ENCODE peak calls at places on chromosomes 4 and X, in five cellular contexts. H is K562, J is HepG2, B is H1, C is GM12878. F is an unnamed sample.

GRCh38 chr4:82525287-82525898 is 36.4 kb downstream of the TMEM150C start:
- DNase-seq in C (no peak), J (no peak), B (no peak), H (no peak), F (no peak)

GRCh38 chr4:139522457-139522856 is 33.6 kb downstream of the SETD7 start:
- DNase-seq in C (no peak), J (peak; percentile 5), B (no peak), H (no peak), F (no peak)

GRCh38 chr4:100548209-100548579 is 30.4 kb upstream of the EMCN start:
- DNase-seq in C (no peak), J (no peak), H (no peak), B (no peak), F (no peak)

GRCh38 chrX:107440187-107440586 is 9.3 kb upstream of the FRMPD3 start:
- DNase-seq in B (no peak), J (no peak), C (no peak), H (no peak), F (no peak)

GRCh38 chr4:58809366-58809765 is 1699.2 kb upstream of the IGFBP7 start:
- DNase-seq in C (no peak), H (no peak), B (no peak), J (no peak), F (no peak)

GRCh38 chr4:16835597-16836247 is 62.7 kb downstream of the LDB2 start:
- DNase-seq in H (no peak), J (peak; percentile 90), B (no peak), C (no peak), F (no peak)

GRCh38 chr4:26753187-26753586 is 107.5 kb upstream of the STIM2 start:
- DNase-seq in C (no peak), B (no peak), H (no peak), J (no peak), F (no peak)

GRCh38 chr4:150619032-150619431 is 37.1 kb downstream of the MAB21L2 start:
- DNase-seq in C (no peak), H (no peak), B (no peak), J (no peak), F (no peak)

GRCh38 chr4:113499166-113499565 is 262.4 kb downstream of the CAMK2D start:
- DNase-seq in J (peak; percentile 20), C (no peak), H (no peak), B (no peak), F (no peak)

GRCh38 chr4:102533916-102534315 is 32.8 kb downstream of the NFKB1 start:
- DNase-seq in B (no peak), H (no peak), J (no peak), C (no peak), F (no peak)

GRCh38 chrX:134547047-134547679 is 87.2 kb downstream of the HPRT1 start:
- DNase-seq in B (no peak), J (no peak), H (no peak), C (no peak), F (no peak)

GRCh38 chrX:65596270-65596669 is 61.7 kb upstream of the LAS1L start:
- DNase-seq in H (peak; percentile 52), B (no peak), C (peak; percentile 43), J (no peak), F (no peak)

GRCh38 chr4:46837639-46838038 is 71.4 kb downstream of the COX7B2 start:
- DNase-seq in H (no peak), C (no peak), B (no peak), J (no peak), F (no peak)

GRCh38 chrX:119870626-119871131 is 854 bp downstream of the RNF113A start:
- DNase-seq in J (peak; percentile 11), B (no peak), H (peak; percentile 52), C (no peak), F (no peak)

GRCh38 chrX:40202456-40202855 is 104.7 kb upstream of the BCOR start:
- DNase-seq in C (peak; percentile 31), B (no peak), H (no peak), J (no peak), F (no peak)

GRCh38 chrX:77922768-77923167 is 12.3 kb downstream of the ATP7A start:
- DNase-seq in C (no peak), J (no peak), B (no peak), H (peak; percentile 41), F (no peak)

GRCh38 chrX:153922932-153923857 is 2.9 kb downstream of the ARHGAP4 start:
- DNase-seq in C (no peak), H (no peak), B (no peak), J (no peak), F (no peak)

GRCh38 chr4:36863601-36864000 is 380.9 kb upstream of the NWD2 start:
- DNase-seq in B (no peak), J (no peak), H (no peak), C (no peak), F (no peak)

GRCh38 chr4:169079942-169080827 is 70.1 kb upstream of the CBR4 start:
- DNase-seq in C (peak; percentile 51), H (peak; percentile 31), J (peak; percentile 88), B (no peak), F (no peak)

GRCh38 chrX:8345473-8345872 is 119.2 kb upstream of the VCX3B start:
- DNase-seq in C (no peak), H (no peak), J (peak; percentile 3), B (no peak), F (no peak)

GRCh38 chrX:20211261-20211786 is 55.4 kb downstream of the RPS6KA3 start:
- DNase-seq in C (no peak), J (peak; percentile 73), H (no peak), B (no peak), F (no peak)

GRCh38 chr4:145703850-145704528 is 24.0 kb downstream of the C4orf51 start:
- DNase-seq in C (no peak), B (peak; percentile 13), J (no peak), H (no peak), F (no peak)

GRCh38 chr4:8614365-8615193 is 22.0 kb downstream of the CPZ start:
- DNase-seq in H (no peak), J (no peak), C (no peak), B (no peak), F (no peak)

GRCh38 chrX:108199691-108200090 is 108.1 kb downstream of the ATG4A start:
- DNase-seq in H (peak; percentile 34), J (peak; percentile 2), B (no peak), C (no peak), F (peak; percentile 27)

GRCh38 chr4:68927165-68927564 is 24.4 kb downstream of the UGT2A3 start:
- DNase-seq in H (no peak), C (no peak), B (no peak), J (no peak), F (no peak)

GRCh38 chr4:156710571-156711195 is 260.9 kb downstream of the PDGFC start:
- DNase-seq in C (no peak), J (peak; percentile 42), B (no peak), H (no peak), F (no peak)
- TF ChIP-seq SRF in C (no peak), J (no peak), B (no peak), H (no peak), F (no peak)

GRCh38 chr4:56995525-56995924 is 16.8 kb downstream of the POLR2B start:
- DNase-seq in H (no peak), B (no peak), C (no peak), J (no peak), F (no peak)
- TF ChIP-seq SRF in H (no peak), B (no peak), C (no peak), J (no peak), F (no peak)

GRCh38 chr4:128306992-128307581 is 19.5 kb upstream of the PGRMC2 start:
- DNase-seq in C (no peak), J (no peak), B (no peak), H (peak; percentile 56), F (no peak)

GRCh38 chr4:128311659-128312392 is 24.2 kb upstream of the PGRMC2 start:
- DNase-seq in J (no peak), C (no peak), B (no peak), H (no peak), F (no peak)

GRCh38 chr4:128309585-128309984 is 22.0 kb upstream of the PGRMC2 start:
- DNase-seq in H (no peak), C (no peak), J (no peak), B (no peak), F (no peak)

GRCh38 chr4:128310266-128310697 is 22.7 kb upstream of the PGRMC2 start:
- DNase-seq in J (peak; percentile 55), H (peak; percentile 59), B (no peak), C (no peak), F (no peak)

GRCh38 chr4:128308986-128309385 is 21.4 kb upstream of the PGRMC2 start:
- DNase-seq in C (no peak), H (no peak), B (no peak), J (no peak), F (no peak)
- TF ChIP-seq SRF in C (no peak), H (no peak), B (no peak), J (no peak), F (no peak)

GRCh38 chr4:61210186-61210939 is 10.2 kb downstream of the ADGRL3 start:
- DNase-seq in C (no peak), J (no peak), B (no peak), H (no peak), F (no peak)

GRCh38 chr4:61220556-61220955 is 20.4 kb downstream of the ADGRL3 start:
- DNase-seq in J (no peak), B (no peak), C (no peak), H (no peak), F (no peak)

GRCh38 chr4:61211781-61212180 is 11.7 kb downstream of the ADGRL3 start:
- DNase-seq in J (no peak), B (no peak), H (no peak), C (no peak), F (no peak)

GRCh38 chr4:61212788-61213187 is 12.7 kb downstream of the ADGRL3 start:
- DNase-seq in C (no peak), B (no peak), H (no peak), J (no peak), F (no peak)

GRCh38 chr4:61214680-61215079 is 14.6 kb downstream of the ADGRL3 start:
- DNase-seq in H (no peak), J (no peak), B (no peak), C (no peak), F (no peak)
- TF ChIP-seq SRF in H (no peak), J (no peak), B (no peak), C (no peak), F (no peak)

GRCh38 chr4:98527528-98527927 is 130.9 kb downstream of the TSPAN5 start:
- DNase-seq in B (no peak), H (no peak), J (no peak), C (no peak), F (no peak)
- TF ChIP-seq SRF in B (no peak), H (no peak), J (no peak), C (no peak), F (no peak)

DNA sequence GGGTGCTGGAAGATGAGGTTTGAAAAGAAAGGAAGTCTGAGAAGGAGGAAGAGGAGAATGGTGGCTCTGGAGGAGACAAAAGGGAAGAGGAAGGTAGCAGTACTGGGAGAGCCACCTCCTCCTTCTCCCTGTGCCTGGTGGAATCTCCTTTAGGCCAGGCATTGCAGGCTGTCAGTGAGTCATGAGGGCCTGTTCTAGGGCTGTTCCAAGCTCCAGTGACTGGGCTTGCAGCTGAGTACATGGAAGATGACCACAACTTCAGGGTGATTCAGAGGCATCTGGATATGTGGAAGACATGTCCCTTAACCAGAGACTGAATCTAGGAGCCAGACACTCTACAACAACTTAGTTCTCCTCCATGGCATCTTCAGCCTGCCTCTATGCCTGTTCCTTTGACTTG is 107.8 kb downstream of the EFNB1 start:
- DNase-seq in J (no peak), H (no peak), C (no peak), B (no peak), F (no peak)
- TF ChIP-seq SRF in J (no peak), H (no peak), C (no peak), B (no peak), F (no peak)

GRCh38 chrX:68332156-68332823 is 101.0 kb downstream of the OPHN1 start:
- DNase-seq in C (no peak), J (no peak), H (no peak), B (no peak), F (no peak)
- TF ChIP-seq SRF in C (no peak), J (no peak), H (no peak), B (no peak), F (no peak)